ENCODE peak calls at places on chromosomes 13 and 19, in four cellular contexts. U is T-helper 1 cell; F is stimulated activated CD8-positive, alpha-beta memory T cell treated with anti-CD3 and anti-CD28 coated beads, Interleukin-2, amount 100 ng/mL, for 48 hours; Z is EH. N is an unnamed sample.

GRCh38 chr19:44260695-44261446 is 1.2 kb downstream of the ZNF233 start:
- DNase-seq in F (no peak), Z (no peak), U (no peak), N (no peak)

GRCh38 chr13:41515491-41516139 is 58.3 kb downstream of the RGCC start:
- DNase-seq in Z (no peak), U (no peak), F (no peak), N (no peak)

GRCh38 chr19:3409346-3410064 is 43.1 kb downstream of the NFIC start:
- DNase-seq in Z (no peak), U (no peak), F (no peak), N (no peak)

GRCh38 chr13:95378603-95379002 is 77.4 kb upstream of the ABCC4 start:
- DNase-seq in F (no peak), U (no peak), Z (no peak), N (no peak)

GRCh38 chr19:55486971-55487883 is 1.0 kb upstream of the SSC5D start:
- DNase-seq in U (no peak), F (peak), Z (peak), N (no peak)

GRCh38 chr19:52566588-52566987 is 3.5 kb upstream of the ZNF701 start:
- DNase-seq in Z (peak), F (no peak), U (no peak), N (no peak)

GRCh38 chr13:48263196-48263595 is 30.2 kb downstream of the ITM2B start:
- DNase-seq in F (no peak), U (no peak), Z (no peak), N (no peak)

GRCh38 chr13:23551213-23552008 is 18.8 kb upstream of the TNFRSF19 start:
- DNase-seq in Z (no peak), U (no peak), F (no peak), N (no peak)

GRCh38 chr19:41616785-41617621 is 9.9 kb downstream of the CEACAM4 start:
- DNase-seq in F (no peak), U (no peak), Z (peak), N (no peak)

GRCh38 chr13:26964278-26965057 is 203.9 kb upstream of the GPR12 start:
- DNase-seq in U (no peak), Z (peak), F (no peak), N (no peak)

GRCh38 chr19:34485831-34486230 is 4.3 kb downstream of the WTIP start:
- DNase-seq in F (no peak), U (no peak), Z (no peak), N (no peak)

GRCh38 chr19:4679416-4679815 is 9.3 kb upstream of the MYDGF start:
- DNase-seq in U (no peak), F (no peak), Z (no peak), N (no peak)

GRCh38 chr13:85597790-85598500 is 201.3 kb downstream of the SLITRK6 start:
- DNase-seq in U (no peak), Z (no peak), F (no peak), N (no peak)

GRCh38 chr13:35157143-35157755 is 215.2 kb downstream of the NBEA start:
- DNase-seq in Z (peak), F (no peak), U (peak), N (peak)

GRCh38 chr19:46515879-46516350 is 20.2 kb upstream of the PNMA8B start:
- DNase-seq in U (no peak), F (no peak), Z (peak), N (no peak)

GRCh38 chr19:50794074-50794777 is 4.0 kb downstream of the ACP4 start:
- DNase-seq in Z (no peak), F (no peak), U (no peak), N (no peak)

GRCh38 chr19:13260883-13261653 is 110.9 kb downstream of the IER2 start:
- DNase-seq in Z (peak), F (no peak), U (no peak), N (no peak)

GRCh38 chr13:50425772-50426171 is 410.5 kb downstream of the KCNRG start:
- DNase-seq in Z (no peak), U (no peak), F (no peak), N (no peak)

GRCh38 chr19:51417107-51417806 is at the start of gene SIGLEC10:
- DNase-seq in F (peak), U (no peak), Z (no peak), N (no peak)

GRCh38 chr13:108676620-108677019 is 47.2 kb downstream of the MYO16 start:
- DNase-seq in U (no peak), F (no peak), Z (no peak), N (no peak)

GRCh38 chr19:43316591-43317319 is 36.7 kb upstream of the CD177 start:
- DNase-seq in Z (peak), F (no peak), U (no peak), N (no peak)

GRCh38 chr19:3549816-3550215 is 7.6 kb downstream of the MFSD12 start:
- DNase-seq in F (no peak), Z (no peak), U (no peak), N (no peak)

GRCh38 chr13:111874981-111875380 is 192.0 kb upstream of the SOX1 start:
- DNase-seq in Z (no peak), F (no peak), U (no peak), N (no peak)

GRCh38 chr19:35154535-35155406 is at the start of gene FXYD5:
- DNase-seq in U (peak), Z (peak), F (peak), N (no peak)

GRCh38 chr19:9968820-9969687 is 32.7 kb upstream of the OLFM2 start:
- DNase-seq in U (no peak), F (no peak), Z (no peak), N (no peak)

GRCh38 chr19:54364775-54365257 is at the start of gene LAIR1:
- DNase-seq in F (no peak), U (peak), Z (no peak), N (no peak)

GRCh38 chr19:49614096-49614857 is 23.3 kb downstream of the PRR12 start:
- DNase-seq in Z (peak), U (no peak), F (peak), N (no peak)

GRCh38 chr19:2226840-2227360 is 9.2 kb downstream of the PLEKHJ1 start:
- DNase-seq in Z (no peak), U (no peak), F (no peak), N (no peak)

GRCh38 chr19:50025794-50026549 is at the start of gene ZNF473:
- DNase-seq in Z (peak), F (peak), U (peak), N (peak)

GRCh38 chr19:51600940-51601575 is 29.1 kb downstream of the SIGLEC5 start:
- DNase-seq in Z (no peak), U (no peak), F (no peak), N (no peak)

GRCh38 chr19:8363803-8364771 is at the start of gene ANGPTL4:
- DNase-seq in F (peak), U (no peak), Z (peak), N (peak)

GRCh38 chr19:5615756-5616327 is 6.7 kb downstream of the SAFB2 start:
- DNase-seq in U (no peak), Z (peak), F (no peak), N (no peak)

GRCh38 chr19:9115307-9115813 is at the start of gene OR7G1:
- DNase-seq in U (no peak), Z (no peak), F (no peak), N (no peak)

GRCh38 chr13:31179754-31180153 is 18.1 kb upstream of the HSPH1 start:
- DNase-seq in F (no peak), U (no peak), Z (no peak), N (no peak)

N was measured in progenitor cell of endocrine pancreas.